ENCODE peak calls at places on chromosomes 5 and 9, in five cellular contexts. I is uterus, Z is mammary epithelial cell, G is fibroblast of the aortic adventitia, O is fibroblast of lung. T is an unnamed sample.

GRCh38 chr9:86926130-86926529 is 21.2 kb downstream of the GAS1 start:
- DNase-seq in Z (no peak), I (no peak), G (no peak), O (no peak), T (no peak)

GRCh38 chr5:168851902-168852321 is 272.7 kb upstream of the PANK3 start:
- DNase-seq in G (peak; percentile 67), Z (peak; percentile 91), I (no peak), O (peak; percentile 95), T (no peak)

GRCh38 chr5:127562252-127562651 is 44.8 kb downstream of the PRRC1 start:
- DNase-seq in I (no peak), G (peak; percentile 26), O (peak; percentile 12), Z (no peak), T (no peak)

GRCh38 chr5:152061095-152061494 is 136.4 kb upstream of the GLRA1 start:
- DNase-seq in Z (no peak), O (no peak), I (no peak), G (no peak), T (no peak)

GRCh38 chr9:20732118-20732517 is 48.1 kb downstream of the FOCAD start:
- DNase-seq in G (no peak), I (no peak), Z (peak; percentile 81), O (peak; percentile 87), T (no peak)

GRCh38 chr5:16489322-16489791 is 23.8 kb upstream of the ZNF622 start:
- DNase-seq in O (peak; percentile 41), I (no peak), G (peak; percentile 77), Z (peak; percentile 52), T (no peak)

GRCh38 chr9:114588671-114589526 is 1.3 kb downstream of the ATP6V1G1 start:
- DNase-seq in O (peak; percentile 57), Z (peak; percentile 60), I (no peak), G (peak; percentile 54), T (no peak)

GRCh38 chr9:77291714-77292113 is 114.4 kb downstream of the VPS13A start:
- DNase-seq in O (peak; percentile 16), I (no peak), Z (peak; percentile 57), G (no peak), T (no peak)

GRCh38 chr5:173093597-173093996 is 37.4 kb downstream of the CREBRF start:
- DNase-seq in G (no peak), Z (peak; percentile 60), I (no peak), O (no peak), T (no peak)

GRCh38 chr5:157505496-157505895 is 45.5 kb downstream of the NIPAL4 start:
- DNase-seq in O (no peak), G (no peak), I (no peak), Z (no peak), T (no peak)

GRCh38 chr5:130287438-130287837 is 383.2 kb downstream of the CHSY3 start:
- DNase-seq in G (no peak), O (no peak), Z (no peak), I (no peak), T (no peak)

GRCh38 chr5:5353681-5354080 is 68.8 kb upstream of the ICE1 start:
- DNase-seq in I (no peak), Z (no peak), O (no peak), G (no peak), T (no peak)

GRCh38 chr5:111063709-111064322 is 7.7 kb upstream of the TSLP start:
- DNase-seq in O (peak; percentile 26), G (peak; percentile 37), Z (peak; percentile 60), I (no peak), T (no peak)

GRCh38 chr9:93826209-93826608 is 128.9 kb downstream of the BARX1 start:
- DNase-seq in I (no peak), Z (no peak), O (no peak), G (no peak), T (peak; percentile 43)

GRCh38 chr5:73448451-73449136 is at the start of gene FOXD1:
- DNase-seq in G (peak; percentile 94), O (peak; percentile 98), I (peak; percentile 54), Z (peak; percentile 94), T (peak; percentile 41)
- TF ChIP-seq CTCF in G (peak; percentile 13), O (no peak), I (no peak), Z (no peak), T (no peak)

GRCh38 chr9:72363908-72364678 is 915 bp downstream of the ZFAND5 start:
- DNase-seq in Z (peak; percentile 53), I (peak; percentile 62), G (peak; percentile 60), O (peak; percentile 72), T (peak; percentile 84)

GRCh38 chr9:72362680-72363139 is 2.3 kb downstream of the ZFAND5 start:
- DNase-seq in O (peak; percentile 76), I (peak; percentile 71), G (peak; percentile 84), Z (peak; percentile 53), T (peak; percentile 50)

GRCh38 chr9:72363226-72363625 is 1.8 kb downstream of the ZFAND5 start:
- DNase-seq in G (peak; percentile 36), O (no peak), Z (peak; percentile 12), I (no peak), T (no peak)

GRCh38 chr9:72364679-72365524 is at the start of gene ZFAND5:
- DNase-seq in O (peak; percentile 97), Z (peak; percentile 96), I (peak; percentile 99), G (peak; percentile 98), T (peak; percentile 97)

DNA sequence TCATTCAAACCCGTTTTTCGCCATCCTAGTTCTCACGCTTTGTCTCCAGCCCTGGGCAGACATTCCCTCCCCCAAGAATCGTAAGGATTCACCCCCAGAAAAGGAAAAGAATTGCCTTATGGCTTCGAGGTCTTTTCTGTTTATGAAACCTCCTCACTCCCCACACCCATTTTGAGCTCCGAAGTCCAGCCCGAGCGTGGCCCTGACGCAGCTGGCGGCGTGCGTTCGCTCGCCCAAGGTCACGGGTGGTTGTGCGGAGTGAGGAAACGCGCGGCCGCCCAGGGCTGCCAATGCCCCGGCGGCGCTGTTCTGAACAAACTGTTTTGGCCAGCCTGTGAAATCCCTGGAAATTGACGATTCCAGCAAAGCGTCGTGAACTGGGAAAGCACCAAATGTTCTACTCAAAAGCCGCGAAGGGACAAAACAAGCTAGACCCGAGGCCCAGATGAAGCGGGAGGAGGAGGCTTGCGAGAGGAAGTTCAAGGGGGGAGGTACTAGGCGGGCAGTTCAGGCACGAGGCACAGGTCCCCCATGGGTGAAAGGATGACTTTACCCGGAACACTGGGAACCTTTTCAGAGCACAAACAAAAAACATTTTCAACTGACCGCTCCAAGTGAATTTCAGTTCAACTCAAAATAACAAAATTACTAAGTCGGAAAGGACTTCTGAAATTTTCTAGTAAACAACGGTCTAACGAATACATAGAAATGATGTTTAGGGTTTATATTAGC is 683 bp upstream of the ZFAND5 start:
- DNase-seq in I (peak; percentile 88), Z (peak; percentile 81), O (peak; percentile 83), G (peak; percentile 92), T (peak; percentile 73)
- TF ChIP-seq CTCF in I (peak; percentile 31), Z (no peak), O (peak; percentile 20), G (peak; percentile 22), T (no peak)

DNA sequence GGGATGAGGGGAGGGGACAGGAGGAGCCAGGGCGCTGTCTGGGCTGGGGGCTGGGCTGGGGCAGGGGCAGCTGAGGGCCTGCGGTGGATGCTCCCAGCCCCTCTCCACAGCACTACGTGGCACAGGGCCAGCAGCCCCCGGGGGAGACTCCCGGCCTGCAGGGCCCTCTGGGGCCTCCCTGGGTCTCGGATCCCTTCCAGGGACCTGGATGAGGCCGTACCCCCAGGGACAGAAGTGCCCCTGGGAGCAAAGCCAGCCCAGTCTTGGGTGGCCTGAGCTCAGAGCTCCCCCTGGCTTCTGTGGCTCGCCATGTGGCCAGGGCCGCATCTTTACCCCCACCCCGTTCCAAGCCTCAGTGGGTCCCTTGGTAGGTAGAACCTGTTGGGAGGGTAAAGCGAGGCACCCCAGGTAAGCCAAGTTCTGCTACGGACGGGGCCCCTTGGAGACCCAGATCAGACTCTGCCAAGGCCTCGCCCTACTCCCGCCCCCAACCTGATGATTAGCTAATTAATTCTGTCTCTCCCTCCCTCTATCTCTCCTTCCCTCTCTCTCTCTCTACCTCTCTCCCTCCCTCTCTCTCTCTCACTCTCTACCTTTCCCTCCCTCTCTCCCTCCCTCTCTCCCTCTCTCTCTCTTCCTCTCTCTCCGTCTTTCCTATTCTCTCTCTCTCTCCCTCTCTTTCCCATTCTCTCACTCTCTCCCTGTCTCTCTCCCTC is 24.3 kb downstream of the KCNT1 start:
- DNase-seq in Z (no peak), O (no peak), G (no peak), I (no peak), T (no peak)
- TF ChIP-seq CTCF in Z (no peak), O (no peak), G (no peak), I (no peak), T (peak; percentile 19)

DNA sequence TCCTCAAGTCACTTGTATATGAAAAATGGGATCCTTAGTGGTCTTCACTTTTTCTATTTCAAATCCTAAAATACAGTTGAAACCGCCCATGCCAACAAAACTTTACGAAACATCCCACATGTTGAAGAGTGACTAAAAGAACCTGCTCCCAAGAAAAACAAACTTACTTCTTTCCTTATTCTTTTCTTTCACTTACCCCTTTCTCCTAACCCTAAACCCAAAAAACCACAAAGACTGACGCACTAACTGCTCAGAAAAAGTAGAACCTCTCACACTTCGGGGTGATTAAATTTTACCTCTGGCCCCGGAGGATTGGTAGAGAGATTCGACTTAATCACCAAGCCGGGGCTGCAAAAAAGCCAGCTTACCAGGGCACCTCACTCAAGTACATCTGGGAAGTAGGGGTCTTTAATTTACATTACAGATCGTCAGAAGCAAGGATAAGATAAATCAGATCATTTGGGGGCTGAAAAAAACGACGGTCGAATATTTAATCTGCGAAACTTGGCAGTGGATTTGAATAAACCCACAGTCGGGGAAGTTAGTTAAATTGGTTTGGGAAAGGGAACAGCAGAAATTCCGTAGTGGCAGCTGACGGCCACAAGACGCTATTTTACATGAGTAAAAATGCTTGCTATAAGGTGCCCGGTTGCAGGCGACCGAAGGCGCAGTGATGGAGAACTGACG is 1.3 kb downstream of the CDO1 start:
- DNase-seq in G (peak; percentile 57), O (peak; percentile 56), I (no peak), Z (no peak), T (no peak)
- TF ChIP-seq CTCF in G (peak; percentile 19), O (no peak), I (no peak), Z (no peak), T (no peak)

DNA sequence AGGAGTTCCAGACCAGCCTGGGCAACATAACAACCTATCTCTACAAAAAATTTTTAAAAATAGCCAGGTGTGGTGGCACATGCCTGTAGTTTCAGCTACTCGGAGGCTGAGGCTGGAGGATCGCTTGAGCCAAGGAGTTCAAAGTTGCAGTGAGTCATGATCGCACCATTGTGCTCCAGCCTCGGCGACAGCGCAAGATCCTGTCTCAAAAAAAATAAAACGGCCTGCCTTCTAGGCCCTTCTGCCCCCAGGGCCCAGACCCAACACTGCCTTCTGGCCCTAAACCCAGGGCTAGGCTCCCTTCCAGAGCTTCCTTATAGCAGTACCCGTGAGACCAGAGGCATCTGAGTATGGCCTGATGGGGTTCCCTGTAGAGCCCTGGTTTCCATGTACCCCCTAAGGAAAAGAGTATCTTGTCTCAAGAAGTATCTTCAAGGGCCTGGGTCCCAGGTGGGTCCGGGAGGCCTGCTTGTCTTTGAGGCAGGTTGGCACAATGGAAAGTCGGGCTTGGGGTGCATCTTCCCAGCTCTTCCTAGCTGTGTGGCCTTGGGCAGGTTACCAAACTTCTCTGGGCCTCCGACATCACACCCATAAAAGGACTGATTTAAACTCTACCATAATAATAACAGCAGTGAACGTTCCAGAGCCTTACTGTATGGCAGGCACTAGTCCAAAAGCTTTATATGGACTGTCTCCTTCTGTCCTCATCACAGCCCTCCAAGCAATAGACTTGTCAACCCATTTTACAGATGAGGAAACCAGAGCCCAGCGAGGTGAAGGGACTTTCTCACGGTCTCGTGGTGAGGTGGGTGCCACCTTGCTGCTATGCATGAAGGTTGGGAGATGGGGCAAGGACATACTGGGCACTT is 9.7 kb downstream of the LRRC8A start:
- DNase-seq in I (no peak), Z (no peak), O (no peak), G (peak; percentile 31), T (no peak)
- TF ChIP-seq CTCF in I (no peak), Z (no peak), O (no peak), G (no peak), T (no peak)